ENCODE peak calls at places on chromosome 13, in six cellular contexts. M is suprapubic skin, H is tibial artery, I is fibroblast of lung, Z is IMR-90, T is tibial nerve. E is an unnamed sample. For H3K4me1 and H3K36me3, the result is how much of the 10 kb centered on the place peaks cover.

GRCh38 chr13:108305655-108306054 is 36.1 kb downstream of the TNFSF13B start:
- DNase-seq in H (no peak), M (no peak), T (no peak), I (no peak), Z (no peak), E (no peak)

GRCh38 chr13:75704942-75705320 is 68.8 kb downstream of the LMO7 start:
- DNase-seq in T (no peak), Z (no peak), M (no peak), I (no peak), H (no peak), E (peak)

GRCh38 chr13:21549633-21550032 is 54.3 kb downstream of the MICU2 start:
- DNase-seq in I (peak), M (no peak), Z (no peak), T (no peak), H (no peak), E (no peak)

GRCh38 chr13:36344173-36344572 is 2.0 kb downstream of the SPART start:
- DNase-seq in Z (peak), T (no peak), I (peak), H (no peak), M (no peak), E (peak)

GRCh38 chr13:72677431-72677830 is 50.0 kb downstream of the MZT1 start:
- DNase-seq in H (no peak), T (no peak), Z (no peak), I (peak), M (no peak), E (peak)

GRCh38 chr13:92566767-92567166 is 659.8 kb upstream of the GPC6 start:
- DNase-seq in I (no peak), Z (no peak), M (no peak), H (no peak), T (no peak), E (no peak)

GRCh38 chr13:111539252-111539651 is 218.8 kb downstream of the TEX29 start:
- DNase-seq in I (no peak), H (peak), T (no peak), Z (no peak), M (no peak), E (no peak)

GRCh38 chr13:103291693-103292572 is 225.7 kb upstream of the SLC10A2 start:
- DNase-seq in I (no peak), H (no peak), Z (no peak), T (no peak), M (no peak), E (no peak)

GRCh38 chr13:109869312-109870237 is 83.2 kb upstream of the IRS2 start:
- DNase-seq in I (peak), Z (peak), M (peak), H (peak), T (peak), E (no peak)

GRCh38 chr13:20422362-20422761 is 103.3 kb downstream of the CRYL1 start:
- DNase-seq in T (no peak), H (no peak), I (no peak), M (no peak), Z (no peak), E (no peak)

GRCh38 chr13:27573265-27573664 is 47.1 kb downstream of the LNX2 start:
- DNase-seq in T (no peak), M (no peak), H (no peak), Z (peak), I (peak), E (no peak)

GRCh38 chr13:49097374-49097773 is 121.7 kb downstream of the FNDC3A start:
- DNase-seq in Z (peak), T (no peak), H (no peak), I (peak), M (no peak), E (no peak)

GRCh38 chr13:31101511-31102170 is 60.1 kb downstream of the HSPH1 start:
- DNase-seq in H (no peak), T (no peak), Z (no peak), M (peak), I (no peak), E (no peak)

GRCh38 chr13:85314686-85315085 is 484.5 kb downstream of the SLITRK6 start:
- DNase-seq in H (no peak), I (no peak), T (no peak), Z (no peak), M (no peak), E (no peak)

GRCh38 chr13:27360562-27360961 is 63.9 kb upstream of the GTF3A start:
- DNase-seq in I (no peak), H (no peak), T (no peak), M (no peak), Z (peak), E (no peak)

GRCh38 chr13:92896842-92897241 is 329.8 kb upstream of the GPC6 start:
- DNase-seq in Z (peak), M (no peak), H (no peak), T (no peak), I (peak), E (peak)

GRCh38 chr13:73254827-73255226 is 196.0 kb downstream of the KLF5 start:
- DNase-seq in T (no peak), Z (no peak), H (no peak), I (peak), M (no peak), E (no peak)

GRCh38 chr13:99297330-99297729 is 9.9 kb downstream of the GPR183 start:
- DNase-seq in M (no peak), H (no peak), Z (peak), T (no peak), I (peak), E (no peak)

GRCh38 chr13:99298056-99298455 is 9.1 kb downstream of the GPR183 start:
- DNase-seq in I (no peak), H (no peak), T (no peak), Z (no peak), M (no peak), E (no peak)

GRCh38 chr13:99301913-99302636 is 5.1 kb downstream of the GPR183 start:
- DNase-seq in I (no peak), T (no peak), H (no peak), Z (no peak), M (no peak), E (no peak)

GRCh38 chr13:99301056-99301838 is 6.0 kb downstream of the GPR183 start:
- DNase-seq in I (no peak), T (no peak), Z (no peak), M (no peak), H (no peak), E (no peak)

DNA sequence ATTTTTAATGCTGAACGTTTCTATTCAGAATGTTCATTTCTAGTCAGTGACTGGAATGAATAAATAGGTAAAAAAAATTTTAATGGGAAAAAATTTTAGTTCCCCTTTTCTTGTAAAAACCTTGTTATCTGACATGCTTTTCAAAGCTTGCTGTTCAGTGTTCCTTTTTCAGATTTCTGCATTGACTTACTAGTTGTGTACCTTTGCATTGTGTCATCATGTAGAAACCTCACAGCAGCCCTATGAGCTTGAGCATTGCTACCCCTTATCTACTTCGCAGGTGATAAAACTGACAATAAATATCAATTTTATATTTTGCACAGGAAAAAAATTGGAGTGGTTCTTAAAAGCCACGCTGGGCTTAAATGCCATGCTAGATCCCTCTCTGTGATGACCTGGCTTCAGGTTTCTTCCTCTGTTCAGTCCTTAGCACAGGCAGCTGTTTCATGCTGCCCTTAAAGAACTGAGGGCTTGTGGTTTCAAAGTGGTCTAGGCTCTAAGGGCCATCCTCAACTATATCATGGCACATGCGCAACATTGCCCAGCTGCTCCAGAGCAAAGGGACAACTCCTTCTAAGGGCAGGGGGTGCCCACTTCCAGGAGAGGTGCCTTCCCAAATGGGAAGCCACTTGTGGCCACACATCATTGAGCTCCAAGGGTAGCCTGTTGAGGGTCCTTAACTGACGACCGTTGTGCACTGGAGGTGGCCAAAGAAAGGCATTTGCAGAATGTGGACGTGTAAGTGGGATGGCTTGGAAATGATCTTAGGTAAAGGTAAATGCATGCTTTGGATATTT is 7.5 kb downstream of the GPR183 start:
- DNase-seq in I (no peak), T (no peak), H (no peak), M (no peak), Z (no peak), E (no peak)
- H3K4me1 ChIP-seq in I (under half), T (under half), H (under half), M (under half), Z (under half), E (under half)

GRCh38 chr13:32277838-32278237 is 37.3 kb downstream of the ZAR1L start:
- DNase-seq in M (no peak), I (no peak), T (no peak), H (no peak), Z (no peak), E (no peak)

GRCh38 chr13:32267836-32268439 is 47.2 kb downstream of the ZAR1L start:
- DNase-seq in M (no peak), Z (no peak), H (no peak), T (no peak), I (no peak), E (peak)

GRCh38 chr13:32272021-32272695 is 43.0 kb downstream of the ZAR1L start:
- DNase-seq in I (no peak), T (no peak), H (no peak), M (no peak), Z (no peak), E (no peak)
- H3K4me3 ChIP-seq in I (no peak), T (no peak), H (no peak), M (no peak), Z (no peak), E (no peak)

GRCh38 chr13:46355088-46355468 is 32.0 kb downstream of the RUBCNL start:
- DNase-seq in I (no peak), H (no peak), T (no peak), Z (no peak), M (no peak), E (no peak)
- H3K36me3 ChIP-seq in I (under half), H (under half), T (under half), Z (under half), M (under half), E (under half)

DNA sequence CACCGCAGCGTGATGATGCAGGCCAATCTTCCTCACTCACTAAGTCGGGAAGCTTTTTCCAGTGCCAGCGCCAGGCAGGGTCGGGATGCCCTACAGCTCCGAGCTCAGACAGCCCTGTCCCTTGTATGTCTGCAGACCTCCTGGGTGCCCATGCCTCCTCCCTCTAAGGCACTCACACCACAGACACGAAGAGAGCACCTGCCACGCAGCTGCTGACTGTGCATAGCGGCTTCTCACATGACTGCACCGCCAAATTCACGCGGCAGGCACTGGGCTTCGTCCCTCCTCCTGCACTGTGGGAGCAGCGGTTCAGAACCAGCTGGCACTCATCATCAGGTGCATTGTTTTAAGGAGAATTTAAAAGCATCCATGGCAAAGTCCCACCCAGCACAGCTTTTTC is 88.1 kb downstream of the SLC7A1 start:
- DNase-seq in Z (no peak), M (no peak), T (no peak), H (no peak), I (no peak), E (no peak)
- H3K4me1 ChIP-seq in Z (under half), M (under half), T (under half), H (under half), I (under half), E (under half)

GRCh38 chr13:33181264-33181663 is 104.3 kb downstream of the STARD13 start:
- DNase-seq in H (no peak), I (no peak), Z (no peak), T (no peak), M (no peak), E (no peak)

GRCh38 chr13:33178197-33178699 is 107.3 kb downstream of the STARD13 start:
- DNase-seq in M (no peak), H (no peak), Z (no peak), T (no peak), I (no peak), E (no peak)

GRCh38 chr13:33180009-33180804 is 105.3 kb downstream of the STARD13 start:
- DNase-seq in H (no peak), T (no peak), Z (no peak), M (no peak), I (no peak), E (no peak)

GRCh38 chr13:33176526-33176925 is 109.0 kb downstream of the STARD13 start:
- DNase-seq in M (no peak), T (no peak), Z (peak), H (no peak), I (no peak), E (no peak)

DNA sequence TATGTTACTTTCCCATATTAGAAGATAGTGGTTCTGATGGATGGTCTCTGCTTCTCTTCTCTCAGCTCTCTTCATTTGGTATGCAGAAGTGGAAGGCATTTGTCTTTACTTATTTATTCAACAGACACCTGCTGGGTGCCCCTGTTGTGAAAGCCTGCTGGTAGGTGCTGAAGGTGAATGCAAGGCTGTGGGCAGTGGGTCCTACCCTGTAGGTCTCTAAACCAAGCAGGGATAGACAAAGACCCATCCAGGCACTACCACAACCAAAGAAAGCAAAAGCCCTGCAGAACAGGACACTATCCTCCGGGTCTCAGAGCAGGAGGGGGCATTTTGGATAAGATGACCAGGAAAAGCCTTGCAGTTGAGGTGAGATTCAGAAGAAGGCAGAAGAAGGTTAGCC is 106.1 kb downstream of the STARD13 start:
- DNase-seq in I (no peak), M (no peak), H (no peak), T (no peak), Z (no peak), E (no peak)
- H3K4me3 ChIP-seq in I (no peak), M (no peak), H (no peak), T (no peak), Z (no peak), E (no peak)

DNA sequence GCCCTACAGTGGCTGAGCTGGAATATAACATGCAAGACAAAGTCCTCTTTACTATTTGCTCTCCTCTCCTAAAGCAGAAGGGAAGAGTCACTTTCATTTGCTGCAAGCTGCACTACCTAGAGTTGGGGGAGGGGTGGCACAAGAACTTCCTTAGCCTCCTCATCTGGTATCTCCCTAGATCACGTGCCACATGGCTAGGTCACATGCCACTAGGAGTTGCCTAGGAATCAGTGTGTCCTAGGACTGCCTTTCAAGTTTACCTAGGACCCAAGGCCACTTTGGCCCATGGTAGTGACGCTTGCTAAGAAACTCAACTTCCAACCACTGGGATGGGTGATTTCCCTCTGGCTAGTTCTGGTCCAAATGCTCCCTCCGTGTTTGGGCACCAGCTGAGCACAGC is 625.2 kb downstream of the DIAPH3 start:
- DNase-seq in T (no peak), H (no peak), Z (no peak), M (no peak), I (no peak), E (no peak)
- H3K36me3 ChIP-seq in T (under half), H (under half), Z (under half), M (under half), I (under half), E (under half)

GRCh38 chr13:112889351-112890290 is 79.4 kb upstream of the MCF2L start:
- DNase-seq in I (no peak), T (no peak), Z (no peak), H (no peak), M (no peak), E (no peak)
- H3K4me1 ChIP-seq in I (under half), T (under half), Z (under half), H (under half), M (under half), E (under half)

GRCh38 chr13:44757671-44758070 is 181.5 kb upstream of the TSC22D1 start:
- DNase-seq in T (no peak), M (no peak), H (no peak), Z (no peak), I (no peak), E (no peak)
- H3K4me3 ChIP-seq in T (no peak), M (no peak), H (no peak), Z (no peak), I (no peak), E (no peak)

DNA sequence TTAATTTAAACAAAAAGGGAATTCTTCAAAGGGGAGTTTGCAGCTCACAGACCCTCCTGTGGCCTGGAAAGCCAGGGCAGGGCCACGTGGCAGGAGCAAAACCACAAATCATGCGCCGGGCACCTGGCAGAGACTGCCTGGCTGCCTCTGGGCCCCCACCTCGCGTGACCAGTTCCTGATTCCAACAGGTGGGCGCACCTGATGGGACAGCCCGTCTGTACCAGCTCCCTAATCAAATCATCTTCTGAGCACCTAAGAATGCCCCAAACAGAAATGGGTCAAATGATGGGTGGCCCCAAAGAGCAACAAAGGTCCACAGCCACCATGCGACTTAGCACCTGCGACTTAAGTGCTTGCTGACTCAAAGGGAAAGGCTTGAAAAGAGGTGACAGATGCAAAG is 9.2 kb downstream of the TMTC4 start:
- DNase-seq in H (no peak), T (no peak), Z (no peak), I (no peak), M (no peak), E (no peak)
- H3K36me3 ChIP-seq in H (under half), T (under half), Z (under half), I (under half), M (half or more), E (under half)

DNA sequence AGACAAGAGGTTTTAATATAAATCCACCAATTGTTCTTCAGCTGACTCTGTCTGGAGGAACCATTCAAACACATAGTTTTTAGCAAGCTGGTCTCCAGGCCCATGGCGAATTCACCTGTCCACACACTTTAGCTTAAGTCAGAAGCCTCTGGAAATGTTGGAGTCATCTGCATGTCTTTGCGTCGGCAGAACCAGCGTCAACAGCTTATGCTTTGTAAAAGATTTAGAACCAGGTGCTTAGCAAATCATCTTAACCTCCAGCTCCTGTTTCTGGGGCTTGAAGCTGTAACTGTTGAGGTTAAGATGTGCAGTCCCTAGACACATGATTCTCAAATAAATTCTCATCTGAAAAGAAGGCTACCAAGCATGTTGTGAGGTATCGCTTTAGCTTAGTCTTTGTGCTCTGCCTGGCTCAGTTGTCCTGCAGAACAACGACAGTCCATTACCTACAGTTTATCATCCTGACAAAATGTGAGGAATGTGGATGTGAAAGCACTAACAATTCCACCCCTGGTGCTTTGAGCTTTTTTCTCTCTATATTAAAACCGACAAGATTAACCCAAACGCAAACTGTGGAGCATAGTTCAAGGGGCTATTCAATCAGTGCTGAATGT is 4.4 kb downstream of the EFNB2 start:
- DNase-seq in I (no peak), T (no peak), H (no peak), M (no peak), Z (no peak), E (peak)
- H3K4me1 ChIP-seq in I (under half), T (under half), H (under half), M (under half), Z (under half), E (under half)